ENCODE peak calls at places on chromosomes 16 and 17, in eight cellular contexts. H is GM23248, D is thyroid gland, I is iPS DF 6.9, P is lower lobe of right lung, C is PC-9, U is osteoblast, N is left lung. V is an unnamed sample.

GRCh38 chr16:65572156-65572555 is 450.3 kb upstream of the CDH11 start:
- DNase-seq in H (peak; percentile 86), D (no peak), I (no peak), P (no peak), C (no peak), U (peak; percentile 82), N (no peak), V (no peak)

GRCh38 chr17:75814900-75815373 is 29.3 kb downstream of the UNC13D start:
- DNase-seq in H (peak; percentile 81), D (no peak), I (no peak), P (no peak), C (peak; percentile 73), U (peak; percentile 99), N (no peak), V (no peak)

GRCh38 chr17:30273373-30273772 is 18.4 kb downstream of the BLMH start:
- DNase-seq in H (no peak), D (no peak), I (no peak), P (no peak), C (no peak), U (no peak), N (no peak), V (no peak)

GRCh38 chr17:1711804-1712203 is 1.6 kb upstream of the TLCD2 start:
- DNase-seq in H (peak; percentile 32), D (no peak), I (no peak), P (no peak), C (no peak), U (peak; percentile 76), N (no peak), V (no peak)

GRCh38 chr17:50447870-50448573 is 20.7 kb downstream of the CHAD start:
- DNase-seq in H (no peak), D (no peak), I (no peak), P (peak; percentile 69), C (no peak), U (no peak), N (peak; percentile 67), V (no peak)

GRCh38 chr16:88478889-88479794 is 26.1 kb downstream of the ZFPM1 start:
- DNase-seq in H (no peak), D (no peak), I (no peak), P (no peak), C (no peak), U (no peak), N (no peak), V (no peak)

GRCh38 chr16:12833939-12834338 is 30.3 kb upstream of the CPPED1 start:
- DNase-seq in H (peak; percentile 45), D (no peak), I (no peak), P (no peak), C (peak; percentile 92), U (no peak), N (no peak), V (no peak)

GRCh38 chr17:31130286-31131224 is 35.8 kb downstream of the NF1 start:
- DNase-seq in H (no peak), D (peak; percentile 84), I (no peak), P (no peak), C (no peak), U (no peak), N (no peak), V (no peak)

GRCh38 chr16:90007015-90007414 is 12.2 kb downstream of the DBNDD1 start:
- DNase-seq in H (no peak), D (no peak), I (no peak), P (no peak), C (no peak), U (no peak), N (no peak), V (no peak)

GRCh38 chr17:69715656-69716055 is 301.2 kb downstream of the MAP2K6 start:
- DNase-seq in H (no peak), D (no peak), I (no peak), P (no peak), C (no peak), U (no peak), N (no peak), V (no peak)
- H3K9me3 ChIP-seq in H (no peaks in the 10 kb centered on the region), D (no peaks in the 10 kb centered on the region), I (no peaks in the 10 kb centered on the region), P (no peaks in the 10 kb centered on the region), C (no peaks in the 10 kb centered on the region), U (no peaks in the 10 kb centered on the region), N (no peaks in the 10 kb centered on the region), V (no peaks in the 10 kb centered on the region)

GRCh38 chr17:16007439-16007838 is 7.8 kb downstream of the TTC19 start:
- DNase-seq in H (no peak), D (no peak), I (no peak), P (no peak), C (no peak), U (no peak), N (no peak), V (no peak)
- H3K27ac ChIP-seq in H (no peak overlapping the region), D (no peak overlapping the region), I (no peak overlapping the region), P (no peak overlapping the region), C (no peak overlapping the region), U (no peak overlapping the region), N (no peak overlapping the region), V (no peak overlapping the region)

DNA sequence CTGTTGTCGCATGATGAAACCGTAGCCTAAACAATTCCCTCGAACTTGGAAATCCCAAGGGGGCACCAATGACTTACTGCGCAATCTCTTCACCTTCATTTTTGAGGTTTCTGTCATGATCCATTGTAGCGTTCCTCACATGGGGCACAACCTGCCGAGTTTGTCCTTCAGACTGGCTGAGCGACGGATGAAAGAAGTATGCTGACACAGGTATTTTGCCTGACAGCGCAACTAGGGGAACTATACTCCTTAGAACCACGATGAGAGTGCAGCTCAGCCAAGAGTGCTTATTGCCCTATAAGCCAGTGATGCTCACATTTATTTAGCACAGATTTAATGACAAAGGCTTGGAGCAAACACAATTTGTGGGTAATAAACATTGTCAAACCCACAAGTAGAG is 106.3 kb upstream of the ZNF267 start:
- DNase-seq in H (no peak), D (no peak), I (no peak), P (no peak), C (no peak), U (no peak), N (no peak), V (no peak)
- H3K9me3 ChIP-seq in H (peaks cover 7% of the 10 kb centered on the region), D (peaks cover under 1% of the 10 kb centered on the region), I (peaks cover 10% of the 10 kb centered on the region), P (peaks cover 94% of the 10 kb centered on the region), C (peaks cover 47% of the 10 kb centered on the region), U (peaks cover 19% of the 10 kb centered on the region), N (peaks cover 1% of the 10 kb centered on the region), V (peaks cover 33% of the 10 kb centered on the region)

GRCh38 chr17:48001187-48001586 is 30.3 kb downstream of the CDK5RAP3 start:
- DNase-seq in H (peak; percentile 54), D (no peak), I (no peak), P (peak; percentile 20), C (no peak), U (peak; percentile 46), N (no peak), V (no peak)

GRCh38 chr17:48002920-48003685 is 32.2 kb downstream of the CDK5RAP3 start:
- DNase-seq in H (peak; percentile 45), D (no peak), I (no peak), P (no peak), C (no peak), U (no peak), N (no peak), V (no peak)

GRCh38 chr17:48004973-48005372 is 32.6 kb downstream of the COPZ2 start:
- DNase-seq in H (peak; percentile 22), D (no peak), I (no peak), P (no peak), C (no peak), U (no peak), N (no peak), V (no peak)

GRCh38 chr17:48003686-48004120 is 32.8 kb downstream of the CDK5RAP3 start:
- DNase-seq in H (no peak), D (no peak), I (no peak), P (no peak), C (no peak), U (no peak), N (no peak), V (no peak)

DNA sequence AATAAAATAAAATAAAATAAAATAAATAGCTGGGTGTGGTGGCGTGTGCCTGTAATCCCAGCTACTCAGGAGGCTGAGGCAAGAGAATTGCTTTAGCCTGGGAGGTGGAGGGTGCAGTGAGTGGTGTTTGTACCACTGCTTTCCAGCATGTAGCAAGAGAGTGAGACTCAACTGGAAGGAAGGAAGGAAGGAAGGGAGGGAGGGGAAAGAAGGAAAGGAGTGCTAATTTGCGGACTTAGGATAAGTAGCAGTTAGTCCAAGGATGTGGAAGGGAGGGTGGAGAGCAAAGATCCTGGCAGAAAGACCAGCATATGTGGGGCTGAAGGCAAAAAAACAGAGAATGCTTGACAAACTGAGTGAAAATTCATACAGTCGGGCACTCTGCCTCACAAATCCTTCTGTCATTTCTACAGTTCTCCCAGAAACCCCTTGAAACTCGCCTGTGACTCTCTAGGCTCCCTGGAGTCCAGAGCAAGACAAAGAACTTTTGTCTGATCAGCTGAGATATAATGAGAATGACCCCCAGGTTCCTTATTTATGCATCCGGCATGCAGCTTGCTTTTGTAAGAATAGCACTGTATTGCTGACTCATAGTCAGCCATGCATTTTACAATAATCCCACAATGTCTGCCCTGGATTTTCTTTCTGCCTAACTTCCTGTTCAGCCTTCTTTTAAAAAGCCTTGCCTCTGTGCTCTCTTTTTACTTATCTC is 31.5 kb downstream of the CDK5RAP3 start:
- DNase-seq in H (peak; percentile 86), D (no peak), I (no peak), P (no peak), C (peak; percentile 15), U (peak; percentile 92), N (no peak), V (no peak)
- H3K27ac ChIP-seq in H (peak overlapping the region; percentile 96), D (peak overlapping the region; percentile 81), I (no peak overlapping the region), P (peak overlapping the region; percentile 59), C (peak overlapping the region; percentile 90), U (peak overlapping the region; percentile 83), N (peak overlapping the region; percentile 84), V (peak overlapping the region; percentile 89)

GRCh38 chr16:10447289-10447688 is 61.4 kb downstream of the ATF7IP2 start:
- DNase-seq in H (no peak), D (no peak), I (no peak), P (no peak), C (no peak), U (no peak), N (no peak), V (no peak)

DNA sequence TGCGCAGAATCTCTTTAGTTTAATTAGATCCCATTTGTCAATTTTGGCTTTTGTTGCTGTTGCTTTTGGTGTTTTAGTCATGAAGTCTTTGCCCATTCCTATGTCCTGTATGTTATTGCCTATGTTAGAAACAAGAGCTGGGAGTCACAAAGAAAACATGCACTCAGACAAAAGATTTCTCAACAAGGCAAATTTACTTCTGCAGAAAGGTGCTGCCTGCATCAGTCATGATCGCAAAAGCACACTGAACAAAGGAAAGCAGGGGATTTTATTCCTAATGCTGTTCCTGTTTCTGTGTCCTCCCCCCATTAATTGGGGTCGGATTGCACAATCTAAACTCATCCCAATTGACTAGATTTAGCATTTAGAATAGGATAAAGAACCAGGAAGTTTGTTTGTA is 55.9 kb downstream of the ATF7IP2 start:
- DNase-seq in H (no peak), D (no peak), I (no peak), P (no peak), C (no peak), U (no peak), N (no peak), V (no peak)
- H3K9me3 ChIP-seq in H (no peaks in the 10 kb centered on the region), D (no peaks in the 10 kb centered on the region), I (no peaks in the 10 kb centered on the region), P (peaks cover 48% of the 10 kb centered on the region), C (peaks cover 8% of the 10 kb centered on the region), U (peaks cover 12% of the 10 kb centered on the region), N (peaks cover 3% of the 10 kb centered on the region), V (peaks cover 17% of the 10 kb centered on the region)

DNA sequence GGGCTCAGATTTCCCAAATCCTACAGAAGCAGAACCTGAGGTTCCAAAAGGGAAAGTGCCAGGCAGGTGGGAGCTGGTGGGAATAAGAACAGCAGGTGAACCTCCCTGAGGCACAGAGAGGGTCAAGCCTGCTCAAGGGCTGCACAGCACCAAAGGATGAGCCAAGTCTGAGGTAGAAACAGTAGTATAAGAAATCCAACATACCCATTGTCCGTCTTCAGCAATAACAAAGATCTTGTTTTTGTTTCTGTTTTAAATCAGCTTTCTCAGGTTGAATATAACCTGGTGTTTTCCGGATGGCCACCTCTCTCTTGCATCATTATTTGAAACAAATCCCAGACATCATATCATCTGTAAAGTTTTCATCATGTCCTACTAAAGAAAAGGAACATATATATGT is 10.6 kb upstream of the CES3 start:
- DNase-seq in H (no peak), D (no peak), I (no peak), P (no peak), C (no peak), U (no peak), N (no peak), V (no peak)
- H3K27ac ChIP-seq in H (no peak overlapping the region), D (no peak overlapping the region), I (no peak overlapping the region), P (no peak overlapping the region), C (no peak overlapping the region), U (no peak overlapping the region), N (no peak overlapping the region), V (no peak overlapping the region)